ENCODE peak calls at places on chromosomes 16 and 17, in four cellular contexts. Q is fibroblast of mammary gland, O is NCI-H1436 treated with DMSO at 0.1 percent for 48 hours, K is NCI-H2081 treated with DMSO at 0.1 percent for 48 hours. D is an unnamed sample.
A peak's percentile ranks its signal among the peaks of the same experiment; 100 is the strongest.

GRCh38 chr16:53440125-53440524 is 5.9 kb downstream of the RBL2 start:
- DNase-seq in Q (no peak), O (no peak), K (no peak), D (no peak)

GRCh38 chr17:62966426-62967110 is 533 bp downstream of the TANC2 start:
- DNase-seq in Q (peak; percentile 38), O (no peak), K (no peak), D (no peak)

GRCh38 chr17:44314524-44314868 is 6.1 kb downstream of the RUNDC3A start:
- DNase-seq in Q (no peak), O (no peak), K (no peak), D (no peak)

GRCh38 chr16:79299154-79299799 is 301.3 kb downstream of the MAF start:
- DNase-seq in Q (no peak), O (no peak), K (no peak), D (no peak)

GRCh38 chr17:77476920-77477805 is 336.4 kb downstream of the SEC14L1 start:
- DNase-seq in Q (peak; percentile 99), O (no peak), K (no peak), D (peak; percentile 54)

GRCh38 chr17:55641559-55642160 is 81.0 kb downstream of the TMEM100 start:
- DNase-seq in Q (peak; percentile 75), O (no peak), K (no peak), D (no peak)

GRCh38 chr17:38871247-38871991 is 1.6 kb downstream of the LASP1 start:
- DNase-seq in Q (peak; percentile 87), O (no peak), K (no peak), D (no peak)

GRCh38 chr17:7313028-7313889 is 1.9 kb downstream of the GPS2 start:
- DNase-seq in Q (peak; percentile 21), O (no peak), K (no peak), D (no peak)

GRCh38 chr16:46830417-46830901 is 521 bp downstream of the C16orf87 start:
- DNase-seq in Q (peak; percentile 2), O (no peak), K (no peak), D (no peak)

GRCh38 chr16:80023865-80024264 is 423.3 kb upstream of the MAF start:
- DNase-seq in Q (no peak), O (no peak), K (no peak), D (no peak)